ENCODE peak calls at places on chromosomes 13 and 19, in six cellular contexts. U is GM20000, Q is neural progenitor cell, D is CD14-positive monocyte, J is thoracic aorta, X is fibroblast of pulmonary artery. F is an unnamed sample.

GRCh38 chr19:5991244-5991838 is 13.4 kb upstream of the RANBP3 start:
- DNase-seq in U (no peak), Q (no peak), D (no peak), J (no peak), X (no peak), F (no peak)

GRCh38 chr13:109669956-109670355 is 116.4 kb downstream of the IRS2 start:
- DNase-seq in U (no peak), Q (no peak), D (no peak), J (no peak), X (no peak), F (no peak)

GRCh38 chr19:52648336-52648990 is 10.3 kb upstream of the ZNF83 start:
- DNase-seq in U (no peak), Q (no peak), D (no peak), J (no peak), X (peak), F (no peak)

GRCh38 chr13:46389985-46390384 is 2.9 kb upstream of the RUBCNL start:
- DNase-seq in U (peak), Q (peak), D (peak), J (no peak), X (no peak), F (no peak)

GRCh38 chr19:51356159-51356801 is 9.9 kb downstream of the ETFB start:
- DNase-seq in U (no peak), Q (no peak), D (no peak), J (no peak), X (no peak), F (no peak)

GRCh38 chr19:44803442-44804428 is 5.2 kb upstream of the BCAM start:
- DNase-seq in U (no peak), Q (no peak), D (no peak), J (no peak), X (no peak), F (no peak)

GRCh38 chr13:83577183-83577582 is 305.1 kb downstream of the SLITRK1 start:
- DNase-seq in U (no peak), Q (no peak), D (no peak), J (no peak), X (no peak), F (no peak)

GRCh38 chr13:26878465-26878864 is 117.9 kb upstream of the GPR12 start:
- DNase-seq in U (no peak), Q (no peak), D (no peak), J (no peak), X (no peak), F (no peak)

GRCh38 chr19:55613396-55613795 is 7.9 kb downstream of the ZNF865 start:
- DNase-seq in U (no peak), Q (no peak), D (no peak), J (no peak), X (no peak), F (no peak)

GRCh38 chr19:3178377-3178972 is at the start of gene S1PR4:
- DNase-seq in U (peak), Q (no peak), D (peak), J (no peak), X (no peak), F (no peak)
- TF ChIP-seq CTCF in U (no peak), Q (no peak), D (no peak), J (no peak), X (no peak), F (no peak)

GRCh38 chr13:22740264-22740663 is 440.5 kb upstream of the SGCG start:
- DNase-seq in U (no peak), Q (peak), D (no peak), J (no peak), X (no peak), F (no peak)
- TF ChIP-seq CTCF in U (no peak), Q (peak), D (no peak), J (no peak), X (no peak), F (peak)

DNA sequence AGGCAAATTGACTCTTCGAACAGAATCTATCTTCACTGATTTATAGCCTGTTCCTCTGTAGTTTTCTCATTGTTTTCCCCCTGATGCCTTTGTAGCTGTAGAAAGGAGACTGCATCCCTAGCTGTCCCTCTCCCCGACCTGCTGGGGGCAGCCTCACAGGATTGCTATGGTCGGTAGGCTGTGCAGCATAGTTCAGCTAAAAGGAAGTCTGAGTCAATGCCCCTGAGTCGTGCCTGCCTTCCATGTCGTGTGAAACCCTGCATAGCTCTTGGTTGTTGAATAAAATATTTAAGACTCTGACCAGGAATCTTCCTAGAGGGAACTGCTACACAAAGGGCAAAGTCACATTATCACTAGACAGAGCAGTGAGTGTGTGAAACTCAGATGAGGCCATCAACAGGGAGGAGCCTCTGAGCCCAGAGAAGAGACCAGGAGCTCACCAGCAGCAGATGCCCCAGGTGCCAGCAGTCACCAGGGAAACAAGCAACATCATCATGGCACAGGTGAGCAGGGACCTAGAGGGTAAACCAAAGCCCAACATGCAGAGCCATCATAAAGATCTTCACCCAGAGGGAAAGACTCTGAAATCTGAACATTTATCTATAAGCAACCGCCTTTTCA is 108.4 kb upstream of the NBEA start:
- DNase-seq in U (no peak), Q (peak), D (no peak), J (no peak), X (peak), F (no peak)
- TF ChIP-seq CTCF in U (no peak), Q (peak), D (no peak), J (no peak), X (peak), F (no peak)

DNA sequence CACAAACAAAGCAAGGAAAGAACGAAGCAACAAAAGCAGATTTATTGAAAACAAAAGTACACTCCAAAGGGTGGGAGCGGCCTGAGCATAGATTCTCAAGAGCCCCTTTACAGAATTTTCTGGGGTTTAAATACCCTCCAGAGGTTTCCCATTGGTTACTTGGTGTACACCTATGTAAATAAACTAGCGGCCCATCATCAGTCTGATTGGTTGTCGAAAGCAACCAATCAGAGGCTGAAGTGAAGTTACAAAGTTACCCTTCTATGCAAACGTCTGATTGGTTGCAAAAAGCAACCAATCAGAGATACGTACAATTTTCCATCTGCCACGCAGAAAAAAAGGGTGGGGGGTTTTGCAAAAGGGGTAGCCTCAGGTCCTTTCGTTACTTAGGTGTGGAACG is 96.3 kb upstream of the UBAC2 start:
- DNase-seq in U (no peak), Q (no peak), D (no peak), J (no peak), X (no peak), F (no peak)
- TF ChIP-seq CTCF in U (no peak), Q (no peak), D (no peak), J (no peak), X (no peak), F (no peak)

DNA sequence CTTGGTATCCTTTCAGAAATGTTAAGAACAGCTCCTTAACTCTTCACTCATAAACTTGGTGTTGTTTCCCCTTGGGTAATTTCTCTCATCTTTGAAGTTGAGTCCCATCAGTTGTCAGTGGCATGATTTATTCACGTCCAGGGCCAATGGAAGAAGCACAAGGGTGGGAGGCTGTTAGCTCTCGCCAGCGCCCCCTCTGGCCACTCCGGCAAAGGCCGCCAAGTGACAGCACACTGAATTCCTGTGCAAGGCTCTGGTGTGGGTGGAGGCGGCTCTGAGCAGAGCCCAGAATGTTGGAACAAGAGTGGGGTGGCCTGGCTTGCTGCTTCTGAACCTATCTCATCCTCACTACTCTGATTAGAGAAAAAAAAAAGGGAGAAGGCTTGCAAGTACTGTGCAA is 13.1 kb upstream of the MEDAG start:
- DNase-seq in U (no peak), Q (peak), D (no peak), J (no peak), X (peak), F (no peak)
- TF ChIP-seq CTCF in U (peak), Q (peak), D (peak), J (peak), X (peak), F (peak)

DNA sequence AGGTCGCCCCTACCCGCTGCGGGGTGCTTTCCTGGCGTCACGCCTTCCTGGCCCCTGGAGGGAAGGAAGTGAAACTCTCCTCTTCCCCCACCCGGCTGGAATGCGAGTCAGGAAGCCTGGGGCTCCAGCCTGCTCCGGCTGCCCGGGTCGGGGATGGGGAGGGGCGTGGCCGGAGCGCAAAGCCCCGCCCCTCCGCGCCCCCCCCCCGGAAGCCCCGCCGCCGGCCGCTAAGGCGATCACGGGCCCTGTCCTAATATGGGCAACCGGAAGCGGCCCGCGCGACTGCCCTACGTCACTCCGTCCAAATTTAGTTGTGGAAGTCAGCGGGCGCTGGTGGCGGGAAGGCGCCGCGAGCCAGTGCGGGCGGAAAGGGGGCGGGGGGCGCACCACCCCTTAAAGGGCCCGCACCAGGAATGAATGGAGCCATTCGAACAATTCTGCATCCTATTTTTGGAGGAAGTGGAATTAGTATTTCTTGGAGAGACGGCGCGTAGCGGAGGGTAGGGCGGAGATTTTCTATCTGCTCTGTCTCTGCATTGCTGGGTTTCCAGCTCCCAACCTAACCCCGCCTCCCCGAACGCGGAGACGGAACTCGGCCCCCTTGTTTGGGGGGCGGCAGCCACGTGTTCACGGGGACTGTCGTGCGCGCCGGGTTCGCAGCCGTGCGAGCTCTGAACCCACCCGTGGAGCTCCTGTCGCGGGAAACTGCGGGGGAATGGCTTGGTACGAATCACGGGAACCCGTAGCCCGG is 1.6 kb downstream of the IER2 start:
- DNase-seq in U (peak), Q (peak), D (peak), J (peak), X (peak), F (peak)
- TF ChIP-seq CTCF in U (no peak), Q (peak), D (no peak), J (peak), X (peak), F (no peak)